ENCODE peak calls at places on chromosomes 2 and 18, in ten cellular contexts. One of them, this sample, is unnamed.

GRCh38 chr2:215032153-215032552 is 106.3 kb downstream of the ABCA12 start:
- DNase-seq in uterus: no peak
- DNase-seq in colonic mucosa: no peak
- DNase-seq in OCI-LY7: no peak
- DNase-seq in hepatocyte: no peak
- DNase-seq in tibial nerve: no peak
- DNase-seq in HCT116: no peak
- DNase-seq in HL-60: no peak
- DNase-seq in fibroblast of pulmonary artery: no peak
- DNase-seq in heart left ventricle: no peak
- DNase-seq in this sample: no peak

GRCh38 chr18:79378416-79379250 is 17.1 kb upstream of the NFATC1 start:
- DNase-seq in colonic mucosa: peak
- DNase-seq in hepatocyte: peak
- DNase-seq in HL-60: peak
- DNase-seq in fibroblast of pulmonary artery: peak
- DNase-seq in uterus: peak
- DNase-seq in OCI-LY7: peak
- DNase-seq in heart left ventricle: peak
- DNase-seq in HCT116: no peak
- DNase-seq in tibial nerve: peak
- DNase-seq in this sample: peak

GRCh38 chr2:107984667-107985066 is 1.7 kb upstream of the SLC5A7 start:
- DNase-seq in hepatocyte: no peak
- DNase-seq in colonic mucosa: no peak
- DNase-seq in uterus: no peak
- DNase-seq in HL-60: no peak
- DNase-seq in fibroblast of pulmonary artery: no peak
- DNase-seq in heart left ventricle: no peak
- DNase-seq in OCI-LY7: no peak
- DNase-seq in tibial nerve: no peak
- DNase-seq in HCT116: no peak
- DNase-seq in this sample: no peak

GRCh38 chr2:20573611-20574422 is 77.1 kb downstream of the HS1BP3 start:
- DNase-seq in hepatocyte: no peak
- DNase-seq in fibroblast of pulmonary artery: peak
- DNase-seq in uterus: peak
- DNase-seq in OCI-LY7: no peak
- DNase-seq in HL-60: no peak
- DNase-seq in tibial nerve: peak
- DNase-seq in heart left ventricle: no peak
- DNase-seq in colonic mucosa: peak
- DNase-seq in HCT116: no peak
- DNase-seq in this sample: no peak

GRCh38 chr2:142756430-142756829 is 121.0 kb upstream of the KYNU start:
- DNase-seq in HL-60: no peak
- DNase-seq in OCI-LY7: no peak
- DNase-seq in fibroblast of pulmonary artery: peak
- DNase-seq in hepatocyte: no peak
- DNase-seq in colonic mucosa: no peak
- DNase-seq in uterus: no peak
- DNase-seq in HCT116: no peak
- DNase-seq in heart left ventricle: no peak
- DNase-seq in tibial nerve: no peak
- DNase-seq in this sample: no peak

GRCh38 chr2:212618636-212619035 is 80.0 kb upstream of the ERBB4 start:
- DNase-seq in HCT116: no peak
- DNase-seq in fibroblast of pulmonary artery: peak
- DNase-seq in hepatocyte: no peak
- DNase-seq in uterus: no peak
- DNase-seq in OCI-LY7: no peak
- DNase-seq in heart left ventricle: no peak
- DNase-seq in colonic mucosa: no peak
- DNase-seq in HL-60: no peak
- DNase-seq in tibial nerve: no peak
- DNase-seq in this sample: no peak

GRCh38 chr2:190533968-190534309 is 583 bp downstream of the NEMP2 start:
- DNase-seq in tibial nerve: no peak
- DNase-seq in hepatocyte: peak
- DNase-seq in uterus: no peak
- DNase-seq in heart left ventricle: no peak
- DNase-seq in OCI-LY7: peak
- DNase-seq in colonic mucosa: peak
- DNase-seq in HCT116: no peak
- DNase-seq in fibroblast of pulmonary artery: no peak
- DNase-seq in HL-60: no peak
- DNase-seq in this sample: no peak

GRCh38 chr2:233349005-233349998 is 5.0 kb upstream of the DGKD start:
- DNase-seq in heart left ventricle: peak
- DNase-seq in OCI-LY7: peak
- DNase-seq in hepatocyte: peak
- DNase-seq in uterus: peak
- DNase-seq in HL-60: peak
- DNase-seq in tibial nerve: peak
- DNase-seq in fibroblast of pulmonary artery: no peak
- DNase-seq in HCT116: no peak
- DNase-seq in colonic mucosa: peak
- DNase-seq in this sample: no peak

GRCh38 chr2:221517362-221518121 is 54.6 kb downstream of the EPHA4 start:
- DNase-seq in heart left ventricle: peak
- DNase-seq in HL-60: peak
- DNase-seq in hepatocyte: no peak
- DNase-seq in uterus: no peak
- DNase-seq in fibroblast of pulmonary artery: peak
- DNase-seq in HCT116: peak
- DNase-seq in tibial nerve: no peak
- DNase-seq in colonic mucosa: peak
- DNase-seq in OCI-LY7: peak
- DNase-seq in this sample: no peak

GRCh38 chr2:6826081-6826913 is 39.4 kb downstream of the CMPK2 start:
- DNase-seq in OCI-LY7: peak
- DNase-seq in uterus: no peak
- DNase-seq in fibroblast of pulmonary artery: peak
- DNase-seq in HCT116: peak
- DNase-seq in tibial nerve: peak
- DNase-seq in hepatocyte: peak
- DNase-seq in colonic mucosa: peak
- DNase-seq in heart left ventricle: no peak
- DNase-seq in HL-60: peak
- DNase-seq in this sample: no peak

GRCh38 chr18:68791801-68792200 is 6.1 kb upstream of the CCDC102B start:
- DNase-seq in HL-60: no peak
- DNase-seq in OCI-LY7: no peak
- DNase-seq in heart left ventricle: no peak
- DNase-seq in HCT116: no peak
- DNase-seq in hepatocyte: peak
- DNase-seq in tibial nerve: no peak
- DNase-seq in colonic mucosa: no peak
- DNase-seq in uterus: no peak
- DNase-seq in fibroblast of pulmonary artery: peak
- DNase-seq in this sample: no peak

GRCh38 chr18:36295880-36296301 is 1.6 kb upstream of the FHOD3 start:
- DNase-seq in colonic mucosa: peak
- DNase-seq in HCT116: no peak
- DNase-seq in tibial nerve: no peak
- DNase-seq in fibroblast of pulmonary artery: no peak
- DNase-seq in heart left ventricle: no peak
- DNase-seq in HL-60: no peak
- DNase-seq in hepatocyte: no peak
- DNase-seq in OCI-LY7: no peak
- DNase-seq in uterus: no peak
- DNase-seq in this sample: no peak

GRCh38 chr2:31268344-31268743 is 34.4 kb downstream of the EHD3 start:
- DNase-seq in HL-60: no peak
- DNase-seq in heart left ventricle: no peak
- DNase-seq in colonic mucosa: no peak
- DNase-seq in fibroblast of pulmonary artery: no peak
- DNase-seq in OCI-LY7: no peak
- DNase-seq in HCT116: no peak
- DNase-seq in hepatocyte: no peak
- DNase-seq in uterus: no peak
- DNase-seq in tibial nerve: no peak
- DNase-seq in this sample: no peak
- TF ChIP-seq CTCF in HL-60: no peak
- TF ChIP-seq CTCF in heart left ventricle: no peak
- TF ChIP-seq CTCF in colonic mucosa: no peak
- TF ChIP-seq CTCF in fibroblast of pulmonary artery: no peak
- TF ChIP-seq CTCF in OCI-LY7: peak
- TF ChIP-seq CTCF in HCT116: no peak
- TF ChIP-seq CTCF in hepatocyte: no peak
- TF ChIP-seq CTCF in uterus: no peak
- TF ChIP-seq CTCF in tibial nerve: no peak
- TF ChIP-seq CTCF in this sample: no peak

GRCh38 chr2:949384-949893 is 1.2 kb upstream of the SNTG2 start:
- DNase-seq in HCT116: no peak
- DNase-seq in fibroblast of pulmonary artery: no peak
- DNase-seq in tibial nerve: peak
- DNase-seq in OCI-LY7: no peak
- DNase-seq in heart left ventricle: no peak
- DNase-seq in uterus: no peak
- DNase-seq in HL-60: no peak
- DNase-seq in hepatocyte: no peak
- DNase-seq in colonic mucosa: no peak
- DNase-seq in this sample: no peak
- TF ChIP-seq CTCF in HCT116: no peak
- TF ChIP-seq CTCF in fibroblast of pulmonary artery: no peak
- TF ChIP-seq CTCF in tibial nerve: no peak
- TF ChIP-seq CTCF in OCI-LY7: no peak
- TF ChIP-seq CTCF in heart left ventricle: no peak
- TF ChIP-seq CTCF in uterus: no peak
- TF ChIP-seq CTCF in HL-60: no peak
- TF ChIP-seq CTCF in hepatocyte: no peak
- TF ChIP-seq CTCF in colonic mucosa: no peak
- TF ChIP-seq CTCF in this sample: no peak

DNA sequence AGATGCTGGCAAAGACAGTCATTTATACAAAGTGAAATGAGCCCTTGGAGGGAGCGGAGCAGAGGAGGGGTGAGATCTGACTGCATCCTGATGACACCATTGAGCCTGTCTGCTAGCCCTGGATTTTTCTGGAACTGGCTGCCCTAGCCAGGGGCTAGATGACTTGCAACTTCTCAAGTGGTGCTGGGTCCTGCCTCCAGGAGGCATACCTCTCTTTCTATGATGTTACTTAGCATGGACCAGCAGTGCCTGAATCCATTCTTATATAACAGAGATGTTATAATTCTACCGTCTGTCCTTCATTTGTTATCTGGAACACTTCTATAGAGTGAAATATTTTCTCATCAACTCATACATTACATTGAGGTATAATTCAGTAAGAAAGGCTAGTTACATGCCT is 8.5 kb upstream of the TWIST2 start:
- DNase-seq in colonic mucosa: no peak
- DNase-seq in tibial nerve: no peak
- DNase-seq in uterus: no peak
- DNase-seq in heart left ventricle: no peak
- DNase-seq in hepatocyte: no peak
- DNase-seq in OCI-LY7: no peak
- DNase-seq in HL-60: no peak
- DNase-seq in HCT116: no peak
- DNase-seq in fibroblast of pulmonary artery: no peak
- DNase-seq in this sample: no peak
- TF ChIP-seq CTCF in colonic mucosa: no peak
- TF ChIP-seq CTCF in tibial nerve: no peak
- TF ChIP-seq CTCF in uterus: no peak
- TF ChIP-seq CTCF in heart left ventricle: no peak
- TF ChIP-seq CTCF in hepatocyte: no peak
- TF ChIP-seq CTCF in OCI-LY7: no peak
- TF ChIP-seq CTCF in HL-60: no peak
- TF ChIP-seq CTCF in HCT116: no peak
- TF ChIP-seq CTCF in fibroblast of pulmonary artery: peak
- TF ChIP-seq CTCF in this sample: no peak

DNA sequence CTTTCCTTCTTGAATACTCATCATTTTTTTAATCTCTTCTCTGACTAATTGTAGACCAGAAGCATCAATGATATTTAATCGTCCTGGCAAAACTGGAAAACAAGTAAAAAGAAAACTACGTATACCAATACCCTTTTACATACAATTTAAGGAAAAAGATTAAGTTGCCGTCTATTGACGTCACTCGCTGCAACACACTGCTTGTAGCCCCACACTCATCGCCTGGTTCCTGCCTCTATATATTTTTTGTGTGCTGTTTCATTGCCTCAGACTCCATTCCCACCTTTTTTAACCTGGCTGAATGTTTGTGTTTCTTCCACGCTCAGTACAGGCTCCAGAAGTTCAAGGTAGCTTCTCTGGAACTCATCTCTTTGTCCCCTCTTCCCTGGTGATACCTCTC is 536.2 kb downstream of the METTL4 start:
- DNase-seq in heart left ventricle: no peak
- DNase-seq in uterus: no peak
- DNase-seq in HCT116: no peak
- DNase-seq in HL-60: no peak
- DNase-seq in fibroblast of pulmonary artery: no peak
- DNase-seq in tibial nerve: no peak
- DNase-seq in colonic mucosa: no peak
- DNase-seq in hepatocyte: no peak
- DNase-seq in OCI-LY7: no peak
- DNase-seq in this sample: no peak
- TF ChIP-seq CTCF in heart left ventricle: no peak
- TF ChIP-seq CTCF in uterus: no peak
- TF ChIP-seq CTCF in HCT116: no peak
- TF ChIP-seq CTCF in HL-60: no peak
- TF ChIP-seq CTCF in fibroblast of pulmonary artery: no peak
- TF ChIP-seq CTCF in tibial nerve: no peak
- TF ChIP-seq CTCF in colonic mucosa: no peak
- TF ChIP-seq CTCF in hepatocyte: no peak
- TF ChIP-seq CTCF in OCI-LY7: no peak
- TF ChIP-seq CTCF in this sample: no peak